ENCODE peak calls at places on chromosomes 13 and 19, in four cellular contexts. N, O, J and T are unnamed samples.
A peak's percentile ranks its signal among the peaks of the same experiment; 100 is the strongest.

GRCh38 chr13:43042410-43042921 is 19.1 kb downstream of the DNAJC15 start:
- DNase-seq in O (no peak), N (no peak), J (no peak), T (no peak)

GRCh38 chr13:33080962-33081655 is 64.9 kb downstream of the KL start:
- DNase-seq in O (no peak), J (no peak), N (peak; percentile 68), T (no peak)

GRCh38 chr19:2227415-2228156 is 8.5 kb downstream of the PLEKHJ1 start:
- DNase-seq in J (peak; percentile 33), O (no peak), N (no peak), T (no peak)

GRCh38 chr13:96781141-96781540 is 213.1 kb downstream of the OXGR1 start:
- DNase-seq in O (no peak), N (peak; percentile 66), J (no peak), T (no peak)

GRCh38 chr13:57633950-57634828 is 2.6 kb downstream of the PCDH17 start:
- DNase-seq in O (peak; percentile 48), J (peak; percentile 74), N (no peak), T (no peak)

GRCh38 chr13:24341439-24341838 is 32.1 kb downstream of the C1QTNF9 start:
- DNase-seq in O (no peak), N (peak; percentile 58), J (no peak), T (no peak)

GRCh38 chr13:74629985-74630384 is 495.8 kb upstream of the KLF12 start:
- DNase-seq in O (no peak), N (no peak), J (no peak), T (no peak)

GRCh38 chr13:95201814-95202521 is 99.3 kb downstream of the ABCC4 start:
- DNase-seq in N (no peak), J (no peak), O (peak; percentile 14), T (no peak)

GRCh38 chr19:1401138-1401888 is at the start of gene GAMT:
- DNase-seq in O (peak; percentile 98), N (peak; percentile 43), J (peak; percentile 65), T (no peak)

GRCh38 chr19:39370735-39371134 is 20.2 kb downstream of the PAF1 start:
- DNase-seq in O (no peak), J (no peak), N (peak; percentile 8), T (no peak)

GRCh38 chr13:59823495-59823894 is 340.2 kb downstream of the DIAPH3 start:
- DNase-seq in N (peak; percentile 52), J (no peak), O (no peak), T (no peak)

GRCh38 chr13:113116871-113117271 is 5.7 kb upstream of the F10 start:
- DNase-seq in J (no peak), O (peak; percentile 9), N (no peak), T (no peak)

GRCh38 chr13:44024496-44025155 is 144.9 kb downstream of the LACC1 start:
- DNase-seq in N (no peak), O (no peak), J (no peak), T (no peak)

GRCh38 chr13:61142506-61142905 is 273.1 kb downstream of the PCDH20 start:
- DNase-seq in O (no peak), N (peak; percentile 39), J (no peak), T (no peak)

GRCh38 chr13:106376411-106377112 is 158.9 kb downstream of the EFNB2 start:
- DNase-seq in N (peak; percentile 91), J (peak; percentile 30), O (no peak), T (peak; percentile 85)

GRCh38 chr13:68099616-68100015 is 869.5 kb upstream of the PCDH9 start:
- DNase-seq in J (no peak), O (no peak), N (peak; percentile 61), T (no peak)

GRCh38 chr13:23505007-23505406 is 65.2 kb upstream of the TNFRSF19 start:
- DNase-seq in N (peak; percentile 35), J (no peak), O (no peak), T (no peak)

GRCh38 chr19:4097501-4097900 is 26.4 kb downstream of the MAP2K2 start:
- DNase-seq in O (no peak), N (no peak), J (no peak), T (no peak)

GRCh38 chr13:47858678-47859050 is 142.4 kb downstream of the SUCLA2 start:
- DNase-seq in N (peak; percentile 42), J (no peak), O (no peak), T (no peak)

GRCh38 chr19:43572172-43572588 is 3.1 kb downstream of the XRCC1 start:
- DNase-seq in N (no peak), J (no peak), O (no peak), T (no peak)

GRCh38 chr13:46507978-46508377 is 45.0 kb upstream of the LRCH1 start:
- DNase-seq in O (no peak), J (no peak), N (no peak), T (no peak)

GRCh38 chr13:26678330-26678729 is 82.3 kb downstream of the GPR12 start:
- DNase-seq in N (no peak), J (no peak), O (no peak), T (no peak)

GRCh38 chr19:52638601-52639000 is 446 bp upstream of the ZNF83 start:
- DNase-seq in N (no peak), J (peak; percentile 40), O (peak; percentile 53), T (no peak)

GRCh38 chr13:114143806-114144605 is 11.6 kb upstream of the RASA3 start:
- DNase-seq in N (no peak), J (peak; percentile 72), O (peak; percentile 61), T (no peak)

DNA sequence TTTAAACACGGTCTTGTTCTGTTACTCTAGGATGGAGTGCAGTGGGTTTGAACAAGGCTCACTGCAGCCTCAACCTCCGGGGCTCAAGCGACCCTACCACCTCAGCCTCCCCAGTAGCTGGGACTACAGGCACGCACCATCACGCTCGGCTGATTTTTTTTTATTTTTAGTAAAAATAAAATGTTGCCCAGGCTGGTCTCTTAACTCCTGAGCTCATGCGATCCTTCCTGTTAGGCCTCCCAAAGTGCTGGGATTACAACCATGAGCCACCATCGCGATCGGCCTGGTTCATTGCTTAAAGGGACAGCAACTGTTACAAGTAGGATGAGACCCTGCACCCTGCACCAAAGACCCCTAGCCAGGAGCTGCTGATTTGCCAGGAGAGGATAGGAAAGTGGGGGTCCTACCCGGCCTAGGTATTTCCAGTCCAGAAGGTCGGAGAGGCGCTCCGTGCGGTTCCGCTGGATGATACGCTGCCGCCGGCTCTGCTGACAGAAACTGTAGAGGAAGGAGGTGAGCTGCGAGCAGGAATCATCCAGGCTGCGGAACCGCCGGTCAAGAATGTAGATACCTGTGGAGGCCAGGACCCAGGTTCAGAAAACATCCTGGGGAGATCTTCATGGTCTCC is 5.1 kb downstream of the FTL start:
- DNase-seq in J (no peak), N (no peak), O (no peak), T (no peak)
- H3F3A ChIP-seq in J (peaks cover 37% of the 10 kb centered on the region), N (no peaks in the 10 kb centered on the region), O (peaks cover 36% of the 10 kb centered on the region), T (peaks cover 52% of the 10 kb centered on the region)

DNA sequence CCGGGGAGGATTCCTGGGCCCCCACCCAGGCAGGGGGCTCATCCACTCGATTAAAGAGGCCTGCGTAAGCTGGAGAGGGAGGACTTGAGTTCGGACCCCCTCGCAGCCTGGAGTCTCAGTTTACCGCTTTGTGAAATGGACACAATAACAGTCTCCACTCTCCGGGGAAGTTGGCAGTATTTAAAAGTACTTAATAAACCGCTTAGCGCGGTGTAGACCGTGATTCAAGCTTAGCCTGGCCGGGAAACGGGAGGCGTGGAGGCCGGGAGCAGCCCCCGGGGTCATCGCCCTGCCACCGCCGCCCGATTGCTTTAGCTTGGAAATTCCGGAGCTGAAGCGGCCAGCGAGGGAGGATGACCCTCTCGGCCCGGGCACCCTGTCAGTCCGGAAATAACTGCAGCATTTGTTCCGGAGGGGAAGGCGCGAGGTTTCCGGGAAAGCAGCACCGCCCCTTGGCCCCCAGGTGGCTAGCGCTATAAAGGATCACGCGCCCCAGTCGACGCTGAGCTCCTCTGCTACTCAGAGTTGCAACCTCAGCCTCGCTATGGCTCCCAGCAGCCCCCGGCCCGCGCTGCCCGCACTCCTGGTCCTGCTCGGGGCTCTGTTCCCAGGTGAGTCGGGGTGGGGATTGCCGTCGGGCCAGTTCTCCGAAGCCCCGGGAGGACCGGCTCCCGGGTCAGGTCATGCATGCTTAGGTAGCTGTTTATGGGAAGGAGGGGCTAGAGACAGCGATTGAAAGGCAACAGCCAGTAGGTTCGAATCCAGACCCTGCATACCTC is at the start of gene ICAM1:
- DNase-seq in N (peak; percentile 70), O (peak; percentile 52), J (peak; percentile 88), T (peak; percentile 77)
- H3F3A ChIP-seq in N (no peaks in the 10 kb centered on the region), O (peaks cover 2% of the 10 kb centered on the region), J (peaks cover 13% of the 10 kb centered on the region), T (peaks cover 37% of the 10 kb centered on the region)

DNA sequence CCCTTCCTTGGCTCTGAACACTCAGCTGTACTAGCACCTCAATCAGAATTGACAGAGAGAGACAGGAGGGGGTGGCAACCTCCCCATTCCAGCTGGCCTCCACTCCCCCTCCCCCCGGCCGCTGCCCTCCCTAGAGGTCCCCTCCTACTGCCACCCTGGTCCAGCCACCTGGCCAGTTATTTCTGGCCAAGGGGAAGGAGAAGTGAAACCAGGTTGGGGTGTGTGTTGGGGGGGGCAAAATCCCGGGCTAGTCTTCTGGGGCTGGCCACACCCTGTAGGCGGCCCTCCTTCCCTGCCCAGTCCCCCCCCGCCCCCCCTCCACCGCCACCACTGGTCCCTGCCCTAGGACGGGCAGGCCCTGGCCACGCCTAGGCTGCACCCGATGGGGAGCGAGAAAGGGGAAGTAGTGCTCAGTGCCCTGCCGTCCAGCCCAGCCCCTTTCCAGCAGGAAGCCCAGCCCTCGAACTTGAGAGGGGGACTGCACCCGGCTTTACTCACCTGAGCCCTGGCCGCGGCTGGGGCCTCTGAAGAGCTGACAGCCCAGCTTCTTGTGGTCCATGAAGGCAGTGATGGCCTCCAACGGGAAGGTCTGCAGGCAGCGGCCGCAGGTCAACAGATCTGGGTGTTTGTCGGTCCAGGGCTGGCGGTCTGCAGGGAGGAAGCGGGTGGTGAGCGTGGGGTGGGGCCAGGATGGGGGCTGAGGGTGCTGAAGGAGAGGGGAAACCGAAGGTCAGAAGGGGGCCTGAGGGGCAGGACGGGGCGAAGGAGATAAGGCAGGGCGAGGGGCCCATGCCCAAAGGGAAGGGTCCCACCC is 856 bp downstream of the ZNF296 start:
- DNase-seq in N (peak; percentile 82), O (no peak), J (peak; percentile 88), T (peak; percentile 92)
- H3F3A ChIP-seq in N (no peaks in the 10 kb centered on the region), O (peaks cover 8% of the 10 kb centered on the region), J (peaks cover 37% of the 10 kb centered on the region), T (peaks cover 39% of the 10 kb centered on the region)

DNA sequence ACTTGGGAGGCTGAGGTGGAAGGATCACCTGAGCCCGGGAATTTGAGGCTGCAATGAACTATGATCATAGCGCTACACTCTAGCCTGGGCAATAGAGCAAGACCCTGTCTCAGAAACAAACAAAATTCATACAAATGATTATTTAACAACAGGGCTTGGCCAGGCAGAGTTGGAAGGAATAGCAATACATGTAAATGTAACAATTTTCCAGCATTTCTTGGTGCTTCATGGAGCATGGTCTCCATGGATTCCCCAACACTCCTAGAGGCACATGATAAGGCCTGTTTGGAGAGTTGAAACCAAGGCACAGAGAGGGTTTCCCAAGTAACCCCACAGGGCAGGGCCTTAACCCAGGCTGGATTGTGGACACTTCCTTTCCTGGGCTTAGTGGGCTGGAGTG is 10.2 kb downstream of the INSL3 start:
- DNase-seq in J (no peak), O (no peak), N (no peak), T (no peak)
- H3F3A ChIP-seq in J (no peaks in the 10 kb centered on the region), O (no peaks in the 10 kb centered on the region), N (no peaks in the 10 kb centered on the region), T (peaks cover 45% of the 10 kb centered on the region)

GRCh38 chr19:13159713-13160112 is 9.5 kb downstream of the IER2 start:
- DNase-seq in O (no peak), N (no peak), J (no peak), T (no peak)
- H3F3A ChIP-seq in O (peaks cover 57% of the 10 kb centered on the region), N (peaks cover 16% of the 10 kb centered on the region), J (peaks cover 23% of the 10 kb centered on the region), T (peaks cover 66% of the 10 kb centered on the region)

GRCh38 chr19:54209058-54209747 is 8.5 kb downstream of the RPS9 start:
- DNase-seq in J (peak; percentile 52), O (peak; percentile 62), N (peak; percentile 26), T (peak; percentile 53)
- H3F3A ChIP-seq in J (peaks cover 47% of the 10 kb centered on the region), O (peaks cover 57% of the 10 kb centered on the region), N (peaks cover 31% of the 10 kb centered on the region), T (peaks cover 64% of the 10 kb centered on the region)

GRCh38 chr13:99473515-99473914 is 27.8 kb upstream of the TM9SF2 start:
- DNase-seq in N (no peak), J (no peak), O (no peak), T (no peak)
- H3F3A ChIP-seq in N (no peaks in the 10 kb centered on the region), J (no peaks in the 10 kb centered on the region), O (no peaks in the 10 kb centered on the region), T (peaks cover 9% of the 10 kb centered on the region)